ENCODE peak calls at places on chromosomes 1 and 21, in five cellular contexts. Q, X, W, E and V are unnamed samples.

GRCh38 chr1:169112241-169112640 is 5.8 kb downstream of the ATP1B1 start:
- DNase-seq in X (no peak), E (no peak), W (no peak), Q (peak), V (no peak)

GRCh38 chr1:203526572-203526971 is 32.6 kb downstream of the OPTC start:
- DNase-seq in Q (no peak), W (no peak), X (no peak), E (peak), V (no peak)

GRCh38 chr1:218315638-218316037 is 29.5 kb upstream of the TGFB2 start:
- DNase-seq in X (no peak), Q (no peak), W (no peak), E (no peak), V (no peak)

GRCh38 chr1:165914136-165914798 is 86.9 kb downstream of the UCK2 start:
- DNase-seq in X (peak), Q (peak), W (peak), E (peak), V (peak)

GRCh38 chr1:18271336-18271735 is 163.7 kb downstream of the IGSF21 start:
- DNase-seq in E (no peak), Q (no peak), W (no peak), X (no peak), V (no peak)

GRCh38 chr1:34695580-34695979 is 59.3 kb upstream of the GJB5 start:
- DNase-seq in X (no peak), W (no peak), Q (no peak), E (no peak), V (no peak)

GRCh38 chr1:212669102-212669501 is 30.5 kb downstream of the BATF3 start:
- DNase-seq in Q (no peak), X (no peak), E (no peak), W (no peak), V (peak)

GRCh38 chr1:77413541-77414335 is 131.9 kb downstream of the AK5 start:
- DNase-seq in E (no peak), X (no peak), W (no peak), Q (no peak), V (no peak)

GRCh38 chr1:37631039-37631428 is 3.7 kb downstream of the RSPO1 start:
- DNase-seq in E (no peak), X (no peak), Q (no peak), W (no peak), V (no peak)

GRCh38 chr21:25845729-25846256 is 111.0 kb downstream of the GABPA start:
- DNase-seq in W (no peak), E (no peak), Q (no peak), X (no peak), V (no peak)

GRCh38 chr1:151494741-151495281 is 16.4 kb upstream of the CGN start:
- DNase-seq in W (no peak), Q (no peak), X (no peak), E (peak), V (no peak)

GRCh38 chr1:8721681-8722324 is 95.6 kb downstream of the RERE start:
- DNase-seq in W (no peak), X (no peak), Q (no peak), E (no peak), V (no peak)

GRCh38 chr1:8717148-8717547 is 100.3 kb downstream of the RERE start:
- DNase-seq in E (no peak), Q (no peak), X (no peak), W (no peak), V (no peak)

GRCh38 chr1:8716238-8716637 is 101.2 kb downstream of the RERE start:
- DNase-seq in X (no peak), E (no peak), Q (no peak), W (no peak), V (no peak)

GRCh38 chr1:8720347-8720746 is 97.1 kb downstream of the RERE start:
- DNase-seq in W (no peak), Q (no peak), E (no peak), X (no peak), V (no peak)

DNA sequence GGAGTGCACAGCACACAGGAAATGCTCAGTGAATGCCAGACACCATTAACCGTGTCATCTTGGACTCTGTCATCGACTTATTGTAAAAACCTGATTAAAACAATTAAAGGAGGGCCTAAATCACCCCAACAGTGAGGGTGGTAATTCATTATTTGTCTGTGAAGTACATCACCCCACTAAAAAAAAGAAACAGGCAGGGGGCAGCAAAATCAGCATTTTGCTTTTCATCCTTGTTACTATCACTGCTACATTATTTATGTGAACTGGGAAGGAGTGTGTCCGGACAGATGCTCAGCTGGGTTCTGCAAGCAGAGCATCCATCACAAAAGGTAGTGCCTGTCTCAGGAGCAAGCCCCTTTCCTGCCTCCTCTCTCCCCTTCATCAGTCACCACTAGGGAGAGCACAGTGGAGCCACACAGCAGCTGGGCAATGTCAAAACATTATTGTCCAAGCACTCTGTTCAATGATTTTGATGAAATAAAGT is 98.5 kb downstream of the RERE start:
- DNase-seq in X (no peak), W (no peak), E (no peak), Q (no peak), V (no peak)
- TF ChIP-seq CTCF in X (no peak), W (peak), E (no peak), Q (no peak), V (no peak)

GRCh38 chr21:43269981-43270670 is 101.3 kb downstream of the CRYAA start:
- DNase-seq in Q (no peak), X (no peak), E (no peak), W (no peak), V (no peak)

GRCh38 chr21:43268086-43268803 is 99.4 kb downstream of the CRYAA start:
- DNase-seq in W (no peak), E (no peak), X (no peak), Q (no peak), V (no peak)

GRCh38 chr21:43270800-43271261 is 102.0 kb downstream of the CRYAA start:
- DNase-seq in E (no peak), X (no peak), W (no peak), Q (peak), V (no peak)

GRCh38 chr21:43268804-43269186 is 100.0 kb downstream of the CRYAA start:
- DNase-seq in E (no peak), Q (no peak), X (no peak), W (no peak), V (no peak)

GRCh38 chr21:43269461-43269860 is 100.7 kb downstream of the CRYAA start:
- DNase-seq in X (no peak), W (no peak), E (no peak), Q (no peak), V (peak)
- TF ChIP-seq CTCF in X (peak), W (peak), E (no peak), Q (no peak), V (no peak)

DNA sequence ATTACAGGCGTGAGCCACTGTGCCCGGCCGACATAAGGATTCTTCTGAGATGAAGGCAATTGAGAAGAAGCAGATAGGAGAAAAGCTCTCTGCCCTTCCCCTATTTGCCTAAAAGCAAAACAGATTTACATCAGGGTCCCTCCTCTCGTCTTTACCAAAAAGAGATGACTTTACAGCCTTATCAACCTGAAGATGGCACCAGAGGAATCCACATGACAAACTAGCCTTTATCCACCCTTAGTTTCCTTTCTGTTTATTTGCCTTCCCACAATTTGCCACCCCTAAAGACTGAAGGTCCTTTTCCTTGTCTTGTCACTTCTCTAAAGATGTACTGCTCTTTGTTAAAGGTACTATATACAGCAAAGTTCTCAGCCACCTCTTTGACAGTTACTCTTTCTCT is 70.7 kb upstream of the KRTAP19-8 start:
- DNase-seq in Q (no peak), W (no peak), X (no peak), E (no peak), V (no peak)
- TF ChIP-seq CTCF in Q (no peak), W (peak), X (no peak), E (no peak), V (no peak)

GRCh38 chr1:234093741-234094140 is 189.3 kb downstream of the SLC35F3 start:
- DNase-seq in X (no peak), E (no peak), W (no peak), Q (no peak), V (no peak)

GRCh38 chr1:234090212-234091064 is 186.0 kb downstream of the SLC35F3 start:
- DNase-seq in E (no peak), W (no peak), X (no peak), Q (no peak), V (no peak)

GRCh38 chr1:234091065-234091401 is 186.6 kb downstream of the SLC35F3 start:
- DNase-seq in W (no peak), Q (no peak), E (no peak), X (no peak), V (no peak)

GRCh38 chr1:234093107-234093506 is 188.6 kb downstream of the SLC35F3 start:
- DNase-seq in E (no peak), W (no peak), X (no peak), Q (no peak), V (no peak)

GRCh38 chr1:234089396-234089795 is 184.9 kb downstream of the SLC35F3 start:
- DNase-seq in Q (no peak), E (no peak), X (no peak), W (no peak), V (peak)
- TF ChIP-seq CTCF in Q (no peak), E (no peak), X (no peak), W (no peak), V (peak)

DNA sequence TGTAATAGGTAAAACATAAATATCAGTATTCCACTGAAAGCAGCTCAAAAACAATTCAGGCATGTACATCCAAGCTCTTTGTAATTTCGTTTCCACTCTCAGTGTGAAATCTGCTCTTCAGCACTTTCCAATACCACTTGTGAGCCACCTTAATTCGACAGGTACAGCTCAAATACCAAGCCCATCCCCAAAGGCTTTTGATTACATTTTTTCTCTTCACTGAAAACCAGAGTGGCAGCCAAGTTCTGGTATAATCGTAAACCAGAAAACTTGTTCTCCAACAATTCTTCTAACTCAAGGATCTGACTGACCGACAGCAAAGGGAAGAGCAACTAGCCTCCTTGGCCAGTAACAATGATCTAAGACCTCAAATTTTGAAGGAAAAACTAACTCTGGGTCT is 36.8 kb downstream of the FBXO42 start:
- DNase-seq in W (no peak), E (no peak), Q (no peak), X (no peak), V (no peak)
- TF ChIP-seq CTCF in W (no peak), E (no peak), Q (no peak), X (no peak), V (no peak)

DNA sequence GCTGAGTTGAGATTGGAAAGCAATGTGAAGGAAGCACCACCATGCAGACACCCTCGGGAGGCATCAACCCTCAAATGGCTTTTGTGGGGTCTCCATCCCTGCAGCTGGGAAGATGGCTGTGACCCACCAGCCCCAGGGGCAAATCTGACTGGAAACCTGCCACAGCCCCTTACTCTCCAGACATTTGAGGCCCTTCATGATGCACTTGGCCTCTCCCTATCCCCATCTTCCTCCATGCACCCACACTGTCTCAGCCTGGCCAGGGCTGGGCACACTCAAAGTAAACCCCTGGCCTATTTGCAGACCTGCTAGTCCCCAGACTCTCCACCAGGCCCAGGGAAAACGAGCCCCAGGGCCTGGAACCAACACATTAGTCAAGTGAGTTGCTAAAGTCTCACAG is 205.2 kb downstream of the MATN1 start:
- DNase-seq in Q (no peak), X (no peak), E (no peak), W (no peak), V (no peak)
- TF ChIP-seq CTCF in Q (no peak), X (no peak), E (no peak), W (no peak), V (no peak)

DNA sequence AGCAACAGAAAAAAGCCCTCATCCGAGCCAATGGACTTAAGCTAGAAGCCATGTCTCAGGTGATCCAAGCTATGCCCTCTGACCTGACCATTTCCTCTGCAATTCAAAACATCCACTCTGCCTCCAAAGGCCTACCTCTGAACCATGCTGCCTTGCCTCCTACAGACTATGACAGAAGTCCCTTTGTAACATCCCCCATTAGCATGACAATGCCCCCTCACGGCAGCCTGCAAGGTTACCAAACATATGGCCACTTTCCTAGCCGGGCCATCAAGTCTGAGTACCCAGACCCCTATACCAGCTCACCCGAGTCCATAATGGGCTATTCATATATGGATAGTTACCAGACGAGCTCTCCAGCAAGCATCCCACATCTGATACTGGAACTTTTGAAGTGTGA is 20.7 kb downstream of the NR5A2 start:
- DNase-seq in E (no peak), X (no peak), W (no peak), Q (no peak), V (no peak)
- TF ChIP-seq CTCF in E (no peak), X (no peak), W (no peak), Q (no peak), V (no peak)